ENCODE peak calls at places on chromosomes 6 and 20, in six cellular contexts. Z is GM10248; Q is germinal center; A is activated naive CD4-positive, alpha-beta T cell treated with anti-CD3 and anti-CD28 coated beads for 36 hours; V is retina; F is H7. I is an unnamed sample.

GRCh38 chr6:6317386-6317785 is 3.1 kb downstream of the F13A1 start:
- DNase-seq in Q (no peak), Z (no peak), V (no peak), F (no peak), A (no peak), I (no peak)

GRCh38 chr20:55252525-55252924 is 752.8 kb downstream of the CBLN4 start:
- DNase-seq in Q (no peak), V (peak; percentile 2), F (no peak), A (no peak), Z (no peak), I (no peak)

GRCh38 chr6:7311920-7312615 is 931 bp downstream of the SSR1 start:
- DNase-seq in Z (no peak), Q (no peak), V (no peak), F (no peak), A (no peak), I (peak; percentile 16)

GRCh38 chr6:132813173-132813856 is 1.1 kb upstream of the RPS12 start:
- DNase-seq in Q (peak; percentile 34), V (peak; percentile 74), A (peak; percentile 51), Z (peak; percentile 43), F (no peak), I (peak; percentile 45)

GRCh38 chr20:43975096-43975768 is 60.6 kb downstream of the TOX2 start:
- DNase-seq in A (peak; percentile 66), Q (no peak), Z (no peak), F (no peak), V (no peak), I (no peak)

GRCh38 chr6:35497571-35498406 is 910 bp upstream of the TEAD3 start:
- DNase-seq in V (peak; percentile 63), F (peak; percentile 91), Q (peak; percentile 45), A (peak; percentile 69), Z (peak; percentile 58), I (no peak)

GRCh38 chr6:129671442-129672344 is 38.3 kb downstream of the ARHGAP18 start:
- DNase-seq in F (peak; percentile 57), A (peak; percentile 82), Q (peak; percentile 50), Z (peak; percentile 75), V (no peak), I (no peak)

GRCh38 chr6:137371634-137372016 is 122.6 kb downstream of the OLIG3 start:
- DNase-seq in V (no peak), Q (no peak), A (no peak), F (no peak), Z (no peak), I (no peak)

GRCh38 chr20:8305449-8305978 is 173.4 kb downstream of the PLCB1 start:
- DNase-seq in Z (peak; percentile 43), F (peak; percentile 26), A (peak; percentile 83), Q (peak; percentile 42), V (no peak), I (peak; percentile 11)

GRCh38 chr6:162377735-162378134 is 349.8 kb downstream of the PRKN start:
- DNase-seq in V (no peak), F (no peak), A (no peak), Z (no peak), Q (no peak), I (no peak)

GRCh38 chr20:21510414-21510971 is 3.4 kb downstream of the NKX2-2 start:
- DNase-seq in F (peak; percentile 79), V (peak; percentile 55), Z (peak; percentile 32), Q (no peak), A (no peak), I (no peak)

GRCh38 chr6:157554747-157555146 is 173.8 kb downstream of the ZDHHC14 start:
- DNase-seq in Q (no peak), A (no peak), F (no peak), V (no peak), Z (no peak), I (no peak)

I was measured in dermis microvascular lymphatic vessel endothelial cell.